ENCODE peak calls at places on chromosomes 16 and 17, in four cellular contexts. T is K562, Z is GM12878, C is H1. I is an unnamed sample.

GRCh38 chr16:8583712-8584111 is 6.6 kb downstream of the TMEM114 start:
- DNase-seq in T (peak), Z (no peak), C (no peak), I (peak)

GRCh38 chr17:13508916-13509315 is 92.8 kb downstream of the HS3ST3A1 start:
- DNase-seq in T (no peak), Z (no peak), C (no peak), I (no peak)

GRCh38 chr17:74840989-74841666 is 18.6 kb downstream of the GRIN2C start:
- DNase-seq in T (peak), Z (no peak), C (no peak), I (no peak)

GRCh38 chr17:77312786-77313599 is 172.2 kb downstream of the SEC14L1 start:
- DNase-seq in T (no peak), Z (no peak), C (no peak), I (no peak)

GRCh38 chr17:1039511-1040215 is 42.7 kb downstream of the TIMM22 start:
- DNase-seq in T (no peak), Z (no peak), C (no peak), I (no peak)

GRCh38 chr17:68733241-68734176 is 132.3 kb upstream of the FAM20A start:
- DNase-seq in T (no peak), Z (no peak), C (no peak), I (no peak)

GRCh38 chr16:67000384-67001158 is 12.2 kb downstream of the CES4A start:
- DNase-seq in T (peak), Z (no peak), C (peak), I (no peak)

GRCh38 chr16:87833548-87833947 is 35.8 kb downstream of the SLC7A5 start:
- DNase-seq in T (no peak), Z (no peak), C (no peak), I (no peak)

GRCh38 chr16:8962393-8963009 is 1.2 kb downstream of the USP7 start:
- DNase-seq in T (peak), Z (no peak), C (no peak), I (no peak)

GRCh38 chr16:88651276-88651988 is 579 bp upstream of the CYBA start:
- DNase-seq in T (peak), Z (peak), C (no peak), I (peak)

GRCh38 chr17:2107506-2107905 is 52.6 kb downstream of the HIC1 start:
- DNase-seq in T (no peak), Z (no peak), C (no peak), I (no peak)

GRCh38 chr17:44081681-44082080 is 11.1 kb downstream of the G6PC3 start:
- DNase-seq in T (no peak), Z (no peak), C (no peak), I (no peak)

GRCh38 chr16:53433930-53434435 is 288 bp upstream of the RBL2 start:
- DNase-seq in T (no peak), Z (no peak), C (no peak), I (peak)

GRCh38 chr17:13626703-13627102 is 25.0 kb upstream of the HS3ST3A1 start:
- DNase-seq in T (peak), Z (no peak), C (no peak), I (peak)

GRCh38 chr16:71426069-71426879 is 15.6 kb downstream of the TLE7 start:
- DNase-seq in T (peak), Z (peak), C (peak), I (peak)

GRCh38 chr17:15386083-15386482 is 44.7 kb upstream of the TEKT3 start:
- DNase-seq in T (no peak), Z (no peak), C (no peak), I (no peak)

GRCh38 chr16:23269248-23270091 is 32.6 kb upstream of the SCNN1B start:
- DNase-seq in T (no peak), Z (no peak), C (no peak), I (peak)

GRCh38 chr17:6756425-6757012 is 673 bp downstream of the XAF1 start:
- DNase-seq in T (no peak), Z (no peak), C (no peak), I (no peak)

GRCh38 chr16:14378131-14378551 is 251.9 kb downstream of the PARN start:
- DNase-seq in T (peak), Z (no peak), C (no peak), I (peak)

GRCh38 chr16:70576431-70577255 is 53.0 kb downstream of the SF3B3 start:
- DNase-seq in T (no peak), Z (peak), C (no peak), I (no peak)

GRCh38 chr17:1197781-1198490 is 18.2 kb upstream of the ABR start:
- DNase-seq in T (no peak), Z (peak), C (no peak), I (no peak)

GRCh38 chr17:19485800-19486340 is 47.8 kb upstream of the SLC47A1 start:
- DNase-seq in T (no peak), Z (no peak), C (no peak), I (no peak)

GRCh38 chr17:7888184-7888920 is at the start of gene CHD3:
- DNase-seq in T (no peak), Z (no peak), C (no peak), I (no peak)

GRCh38 chr17:19748807-19749193 is 702 bp upstream of the ALDH3A1 start:
- DNase-seq in T (no peak), Z (no peak), C (no peak), I (no peak)

GRCh38 chr17:19248923-19249574 is 11.9 kb downstream of the EPN2 start:
- DNase-seq in T (no peak), Z (no peak), C (no peak), I (no peak)

DNA sequence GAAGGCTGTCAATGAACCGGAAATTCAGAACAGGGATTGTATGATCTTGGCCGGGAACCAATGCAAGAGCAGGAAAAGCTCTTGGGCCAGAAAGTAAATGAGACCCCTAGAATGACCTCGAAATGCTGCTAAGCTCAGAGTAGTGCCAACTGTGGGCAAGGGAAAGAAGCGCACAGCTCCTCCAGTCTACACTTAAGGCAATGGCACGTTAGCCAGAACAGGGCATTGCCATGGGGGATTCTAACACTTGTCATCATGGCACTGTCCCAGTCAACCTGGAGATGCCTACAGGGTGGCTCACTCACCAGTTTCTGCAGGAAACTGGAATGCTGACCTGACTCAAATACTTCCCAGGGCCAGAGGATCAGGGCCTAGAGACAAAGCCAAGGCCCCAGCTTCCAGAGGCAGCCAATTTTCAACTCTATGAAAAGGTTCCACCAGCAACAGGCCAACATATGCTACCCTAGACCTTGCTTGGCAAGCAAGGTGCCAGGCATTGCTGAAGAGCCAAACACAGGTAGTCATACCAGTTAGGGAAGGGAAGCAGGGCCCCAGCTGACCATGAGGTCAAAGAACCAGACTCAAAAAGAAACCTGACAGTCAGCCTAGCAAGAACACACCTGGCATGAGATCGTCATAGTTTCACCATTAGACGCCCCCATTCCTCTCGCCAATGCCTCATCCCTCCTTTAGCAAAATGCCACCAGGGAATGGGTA is 34.9 kb downstream of the ARHGAP17 start:
- DNase-seq in T (no peak), Z (peak), C (no peak), I (no peak)
- H3K4me2 ChIP-seq in T (no peak), Z (peak), C (peak), I (peak)

GRCh38 chr16:72850863-72851262 is 197.1 kb downstream of the ZFHX3 start:
- DNase-seq in T (no peak), Z (no peak), C (no peak), I (no peak)
- TF ChIP-seq EGR1 in T (no peak), Z (no peak), C (no peak), I (no peak)

DNA sequence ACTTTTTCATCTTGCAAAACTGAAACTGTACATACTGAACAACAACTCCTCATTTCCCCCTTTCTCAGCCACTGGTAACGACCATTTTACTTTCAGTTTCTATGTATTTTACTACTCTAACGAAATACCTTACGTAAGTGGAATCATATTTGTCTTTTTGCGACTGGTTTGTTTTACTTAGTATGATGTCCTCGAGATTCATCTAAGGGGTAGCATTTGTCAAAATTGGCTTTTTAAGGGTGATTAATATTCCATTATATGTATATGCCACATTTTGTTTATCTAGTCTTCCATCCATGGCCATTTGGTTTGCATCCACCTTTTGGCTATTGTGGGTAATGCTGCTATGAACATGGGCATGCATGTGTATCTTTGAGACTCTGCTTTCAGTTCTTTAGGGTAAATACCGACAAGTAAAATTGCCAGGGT is 10.4 kb downstream of the KPNB1 start:
- DNase-seq in T (no peak), Z (peak), C (no peak), I (no peak)
- H3K4me2 ChIP-seq in T (no peak), Z (peak), C (no peak), I (no peak)

GRCh38 chr16:29975811-29976511 is 2.3 kb downstream of the TAOK2 start:
- DNase-seq in T (no peak), Z (no peak), C (no peak), I (no peak)

GRCh38 chr16:29973384-29974246 is at the start of gene TAOK2:
- DNase-seq in T (peak), Z (peak), C (peak), I (peak)

GRCh38 chr16:29975134-29975538 is 1.5 kb downstream of the TAOK2 start:
- DNase-seq in T (no peak), Z (no peak), C (no peak), I (no peak)

GRCh38 chr16:29972992-29973383 is 680 bp upstream of the TAOK2 start:
- DNase-seq in T (no peak), Z (no peak), C (no peak), I (no peak)

DNA sequence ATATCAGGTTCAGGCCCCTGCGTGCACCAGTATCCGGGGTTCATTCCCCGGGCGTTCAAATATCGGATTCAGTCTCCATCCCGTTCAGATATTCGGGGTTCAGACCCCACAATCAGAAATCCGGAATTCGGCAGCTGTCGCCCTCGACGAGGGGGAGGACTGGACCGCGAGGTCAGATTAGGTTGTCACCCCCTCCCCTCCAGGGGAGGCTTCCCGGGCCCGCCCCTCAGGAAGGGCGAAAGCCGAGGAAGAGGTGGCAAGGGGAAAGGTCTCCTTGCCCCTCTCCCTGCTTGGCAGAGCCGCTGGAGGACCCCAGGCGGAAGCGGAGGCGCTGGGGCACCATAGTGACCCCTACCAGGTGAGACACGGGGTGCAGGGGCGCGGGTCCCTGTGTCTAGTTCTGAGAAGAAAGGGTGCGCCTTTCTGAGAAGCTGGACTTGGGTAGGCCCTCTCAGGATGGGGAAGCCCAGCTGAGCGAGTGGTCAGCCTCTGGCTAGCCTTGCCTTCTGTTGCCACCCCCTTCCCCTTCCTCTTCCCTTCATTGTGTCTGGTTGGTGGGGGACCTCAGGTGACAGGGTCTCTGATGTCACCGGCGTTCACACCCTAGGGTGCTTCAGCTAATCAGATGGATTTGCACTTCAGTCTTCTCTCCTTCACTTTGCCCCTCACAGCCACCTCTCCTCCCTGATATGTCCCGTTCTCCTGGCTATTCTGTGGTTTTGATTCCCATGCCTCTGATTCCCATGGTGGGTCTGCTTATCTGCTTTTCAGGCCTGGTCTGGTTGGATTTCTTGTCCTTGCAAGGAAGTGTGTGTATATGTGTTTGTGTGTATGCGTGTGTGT is 844 bp downstream of the TAOK2 start:
- DNase-seq in T (peak), Z (no peak), C (no peak), I (no peak)
- TF ChIP-seq EGR1 in T (no peak), Z (no peak), C (no peak), I (no peak)

I was measured in HCT116.